ENCODE peak calls at places on chromosomes 6 and 20, in ten cellular contexts. Y, S, L, R, N, T, J, F, W and K are unnamed samples.

GRCh38 chr20:6708010-6708409 is 59.5 kb upstream of the BMP2 start:
- DNase-seq in F (no peak), W (peak; percentile 63), J (no peak), T (peak; percentile 92), S (peak; percentile 51), R (peak; percentile 59), L (peak; percentile 88), N (peak; percentile 71), Y (peak; percentile 67), K (no peak)

GRCh38 chr6:13116155-13116554 is 212.2 kb downstream of the TBC1D7 start:
- DNase-seq in W (no peak), F (no peak), N (no peak), L (no peak), R (no peak), T (no peak), S (no peak), Y (no peak), J (no peak), K (no peak)

GRCh38 chr6:31529329-31530150 is 778 bp downstream of the MCCD1 start:
- DNase-seq in T (no peak), J (no peak), N (no peak), R (no peak), L (no peak), W (no peak), Y (no peak), S (no peak), F (no peak), K (no peak)

GRCh38 chr6:13710552-13711383 is 867 bp downstream of the RANBP9 start:
- DNase-seq in L (peak; percentile 19), S (peak; percentile 57), F (peak; percentile 49), N (no peak), J (peak; percentile 24), R (peak; percentile 40), T (no peak), Y (no peak), W (no peak), K (no peak)

GRCh38 chr6:100268326-100268725 is 196.4 kb downstream of the SIM1 start:
- DNase-seq in Y (no peak), J (no peak), S (no peak), T (no peak), N (no peak), R (no peak), L (no peak), W (no peak), F (no peak), K (no peak)

GRCh38 chr20:53599378-53599777 is 5.7 kb upstream of the ZNF217 start:
- DNase-seq in J (no peak), R (no peak), N (peak; percentile 45), W (no peak), F (no peak), T (no peak), S (no peak), L (no peak), Y (no peak), K (no peak)

GRCh38 chr20:44887466-44887865 is 2.0 kb downstream of the YWHAB start:
- DNase-seq in Y (no peak), F (no peak), N (no peak), T (no peak), R (no peak), W (no peak), J (no peak), L (no peak), S (no peak), K (no peak)

GRCh38 chr20:37749620-37750403 is 56.0 kb downstream of the CTNNBL1 start:
- DNase-seq in W (no peak), Y (no peak), F (no peak), T (no peak), L (no peak), J (no peak), R (no peak), S (no peak), N (no peak), K (no peak)

GRCh38 chr6:82397962-82398692 is 34.5 kb downstream of the TPBG start:
- DNase-seq in R (no peak), F (no peak), S (no peak), N (no peak), Y (peak; percentile 48), L (peak; percentile 90), J (no peak), T (peak; percentile 90), W (no peak), K (no peak)

GRCh38 chr6:28225056-28225834 is at the start of gene ZSCAN9:
- DNase-seq in R (peak; percentile 90), T (peak; percentile 77), J (peak; percentile 70), L (peak; percentile 93), Y (peak; percentile 78), S (peak; percentile 88), F (peak; percentile 84), W (peak; percentile 61), N (peak; percentile 93), K (no peak)

GRCh38 chr6:28224131-28225055 is 682 bp upstream of the ZSCAN9 start:
- DNase-seq in F (no peak), Y (no peak), J (no peak), S (no peak), L (no peak), N (no peak), R (no peak), W (no peak), T (no peak), K (no peak)

GRCh38 chr6:28226460-28226859 is 1.4 kb downstream of the ZSCAN9 start:
- DNase-seq in J (no peak), N (no peak), Y (no peak), T (no peak), S (no peak), L (no peak), R (no peak), W (no peak), F (no peak), K (no peak)
- H3K4me3 ChIP-seq in J (no peak overlapping the region), N (no peak overlapping the region), Y (peak overlapping the region; percentile 72), T (no peak overlapping the region), S (no peak overlapping the region), L (no peak overlapping the region), R (no peak overlapping the region), W (peak overlapping the region; percentile 70), F (no peak overlapping the region), K (no peak overlapping the region)

DNA sequence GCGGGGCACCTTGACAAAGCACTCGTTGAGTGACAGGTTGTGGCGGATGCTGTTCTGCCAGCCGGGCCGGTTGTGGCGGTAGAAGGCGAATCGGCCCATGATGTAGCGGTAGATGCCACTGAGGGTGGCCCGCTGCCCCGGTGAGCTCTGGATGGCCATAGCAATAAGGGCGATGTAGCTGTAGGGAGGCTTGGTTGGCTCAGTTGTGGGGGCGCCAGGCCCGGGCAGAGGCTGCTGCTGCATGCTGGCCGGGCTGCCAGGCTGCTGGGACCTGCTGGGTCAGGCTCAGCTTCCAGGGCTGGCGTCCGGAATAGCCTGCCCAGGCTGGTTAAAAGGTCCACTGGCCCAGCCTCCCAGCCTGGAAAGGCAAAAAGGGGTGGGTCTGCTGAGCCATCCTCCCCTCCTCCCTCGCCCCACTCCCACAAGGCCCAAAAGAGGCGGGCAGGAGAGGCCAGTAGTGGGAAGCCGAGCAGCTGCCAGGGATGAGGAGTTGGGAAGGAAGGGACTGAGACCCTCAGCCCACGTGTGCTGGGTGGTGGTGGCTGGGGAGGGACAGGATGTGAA is at the start of gene FOXS1:
- DNase-seq in Y (no peak), N (no peak), J (peak; percentile 22), T (no peak), L (peak; percentile 64), R (peak; percentile 75), F (no peak), S (no peak), W (no peak), K (no peak)
- H3K4me3 ChIP-seq in Y (no peak within 1 kb of the TSS), N (no peak within 1 kb of the TSS), J (peak within 1 kb of the TSS; percentile 51), T (no peak within 1 kb of the TSS), L (peak within 1 kb of the TSS; percentile 62), R (peak within 1 kb of the TSS; percentile 11), F (no peak within 1 kb of the TSS), S (no peak within 1 kb of the TSS), W (no peak within 1 kb of the TSS), K (no peak within 1 kb of the TSS)

GRCh38 chr6:7052441-7052936 is 55.3 kb upstream of the RREB1 start:
- DNase-seq in T (no peak), W (no peak), S (peak; percentile 71), L (peak; percentile 60), Y (peak; percentile 65), N (peak; percentile 80), F (peak; percentile 35), R (peak; percentile 51), J (no peak), K (no peak)
- H3K4me3 ChIP-seq in T (peak overlapping the region; percentile 46), W (peak overlapping the region; percentile 58), S (peak overlapping the region; percentile 58), L (peak overlapping the region; percentile 18), Y (peak overlapping the region; percentile 42), N (peak overlapping the region; percentile 64), F (peak overlapping the region; percentile 78), R (peak overlapping the region; percentile 47), J (peak overlapping the region; percentile 74), K (peak overlapping the region; percentile 61)

GRCh38 chr20:25863536-25864325 is 167.1 kb upstream of the ZNF337 start:
- DNase-seq in F (no peak), W (no peak), Y (no peak), R (no peak), J (no peak), L (peak; percentile 17), N (no peak), T (peak; percentile 47), S (no peak), K (no peak)

GRCh38 chr20:25867776-25868649 is 171.4 kb upstream of the ZNF337 start:
- DNase-seq in L (peak; percentile 79), S (peak; percentile 73), F (no peak), Y (peak; percentile 34), R (peak; percentile 86), N (peak; percentile 89), J (no peak), T (peak; percentile 50), W (no peak), K (peak; percentile 63)

GRCh38 chr20:25864326-25864970 is 167.8 kb upstream of the ZNF337 start:
- DNase-seq in W (no peak), R (no peak), J (no peak), S (no peak), Y (no peak), T (no peak), N (no peak), F (no peak), L (no peak), K (no peak)

GRCh38 chr20:25865715-25866656 is 169.3 kb upstream of the ZNF337 start:
- DNase-seq in W (no peak), J (no peak), R (peak; percentile 85), L (peak; percentile 79), F (peak; percentile 76), Y (peak; percentile 33), T (peak; percentile 70), N (peak; percentile 85), S (peak; percentile 66), K (peak; percentile 77)

GRCh38 chr20:25864986-25865714 is 168.5 kb upstream of the ZNF337 start:
- DNase-seq in F (no peak), R (no peak), W (no peak), T (no peak), S (no peak), Y (no peak), N (no peak), L (no peak), J (no peak), K (no peak)
- H3K4me3 ChIP-seq in F (no peak overlapping the region), R (peak overlapping the region; percentile 37), W (peak overlapping the region; percentile 50), T (peak overlapping the region; percentile 30), S (no peak overlapping the region), Y (peak overlapping the region; percentile 24), N (peak overlapping the region; percentile 45), L (peak overlapping the region; percentile 34), J (peak overlapping the region; percentile 64), K (peak overlapping the region; percentile 48)

GRCh38 chr6:87731818-87732661 is 30.0 kb upstream of the AKIRIN2 start:
- DNase-seq in L (peak; percentile 99), Y (peak; percentile 95), S (peak; percentile 86), N (peak; percentile 96), F (no peak), R (peak; percentile 94), J (peak; percentile 97), W (peak; percentile 94), T (peak; percentile 99), K (peak; percentile 71)
- H3K4me3 ChIP-seq in L (no peak overlapping the region), Y (no peak overlapping the region), S (no peak overlapping the region), N (no peak overlapping the region), F (no peak overlapping the region), R (no peak overlapping the region), J (no peak overlapping the region), W (no peak overlapping the region), T (no peak overlapping the region), K (no peak overlapping the region)